ENCODE peak calls at places on chromosome 17, in ten cellular contexts. One of them, this sample, is unnamed.

GRCh38 chr17:41785876-41786226 is 660 bp downstream of the JUP start:
- DNase-seq in NCI-H774: peak; percentile 54
- DNase-seq in activated effector memory CD4-positive, alpha-beta T cell treated with anti-CD3 and anti-CD28 coated beads, Interleukin-2, amount 50 U/mL, for 16 hours: no peak
- DNase-seq in IMR-90: no peak
- DNase-seq in Calu3: peak; percentile 94
- DNase-seq in iPS-NIHi11: no peak
- DNase-seq in kidney tubule cell: peak; percentile 69
- DNase-seq in fibroblast of lung: no peak
- DNase-seq in nephron progenitor cell: no peak
- DNase-seq in stimulated activated CD4-positive, alpha-beta T cell treated with anti-CD3 and anti-CD28 coated beads, Interleukin-4, amount 100 ng/mL, for 4 hours: no peak
- DNase-seq in this sample: no peak

GRCh38 chr17:21689604-21690003 is 2.7 kb upstream of the KCNJ18 start:
- DNase-seq in NCI-H774: no peak
- DNase-seq in activated effector memory CD4-positive, alpha-beta T cell treated with anti-CD3 and anti-CD28 coated beads, Interleukin-2, amount 50 U/mL, for 16 hours: no peak
- DNase-seq in IMR-90: peak; percentile 72
- DNase-seq in Calu3: no peak
- DNase-seq in iPS-NIHi11: no peak
- DNase-seq in kidney tubule cell: peak; percentile 60
- DNase-seq in fibroblast of lung: peak; percentile 88
- DNase-seq in nephron progenitor cell: no peak
- DNase-seq in stimulated activated CD4-positive, alpha-beta T cell treated with anti-CD3 and anti-CD28 coated beads, Interleukin-4, amount 100 ng/mL, for 4 hours: no peak
- DNase-seq in this sample: peak; percentile 89

GRCh38 chr17:49996495-49997255 is 1.7 kb upstream of the DLX3 start:
- DNase-seq in NCI-H774: peak; percentile 30
- DNase-seq in activated effector memory CD4-positive, alpha-beta T cell treated with anti-CD3 and anti-CD28 coated beads, Interleukin-2, amount 50 U/mL, for 16 hours: peak; percentile 91
- DNase-seq in IMR-90: peak; percentile 12
- DNase-seq in Calu3: peak; percentile 85
- DNase-seq in iPS-NIHi11: peak; percentile 83
- DNase-seq in kidney tubule cell: peak; percentile 46
- DNase-seq in fibroblast of lung: peak; percentile 17
- DNase-seq in nephron progenitor cell: peak; percentile 93
- DNase-seq in stimulated activated CD4-positive, alpha-beta T cell treated with anti-CD3 and anti-CD28 coated beads, Interleukin-4, amount 100 ng/mL, for 4 hours: peak; percentile 74
- DNase-seq in this sample: no peak

GRCh38 chr17:39527220-39527813 is 66.0 kb downstream of the CDK12 start:
- DNase-seq in NCI-H774: no peak
- DNase-seq in activated effector memory CD4-positive, alpha-beta T cell treated with anti-CD3 and anti-CD28 coated beads, Interleukin-2, amount 50 U/mL, for 16 hours: no peak
- DNase-seq in IMR-90: no peak
- DNase-seq in Calu3: peak; percentile 72
- DNase-seq in iPS-NIHi11: peak; percentile 37
- DNase-seq in kidney tubule cell: peak; percentile 30
- DNase-seq in fibroblast of lung: peak; percentile 15
- DNase-seq in nephron progenitor cell: no peak
- DNase-seq in stimulated activated CD4-positive, alpha-beta T cell treated with anti-CD3 and anti-CD28 coated beads, Interleukin-4, amount 100 ng/mL, for 4 hours: no peak
- DNase-seq in this sample: no peak

GRCh38 chr17:3754458-3755334 is 31.0 kb downstream of the HASPIN start:
- DNase-seq in NCI-H774: peak; percentile 85
- DNase-seq in activated effector memory CD4-positive, alpha-beta T cell treated with anti-CD3 and anti-CD28 coated beads, Interleukin-2, amount 50 U/mL, for 16 hours: peak; percentile 91
- DNase-seq in IMR-90: no peak
- DNase-seq in Calu3: peak; percentile 94
- DNase-seq in iPS-NIHi11: peak; percentile 98
- DNase-seq in kidney tubule cell: peak; percentile 89
- DNase-seq in fibroblast of lung: no peak
- DNase-seq in nephron progenitor cell: peak; percentile 88
- DNase-seq in stimulated activated CD4-positive, alpha-beta T cell treated with anti-CD3 and anti-CD28 coated beads, Interleukin-4, amount 100 ng/mL, for 4 hours: peak; percentile 66
- DNase-seq in this sample: no peak

GRCh38 chr17:75536401-75536800 is 10.9 kb downstream of the LLGL2 start:
- DNase-seq in NCI-H774: no peak
- DNase-seq in activated effector memory CD4-positive, alpha-beta T cell treated with anti-CD3 and anti-CD28 coated beads, Interleukin-2, amount 50 U/mL, for 16 hours: no peak
- DNase-seq in IMR-90: no peak
- DNase-seq in Calu3: no peak
- DNase-seq in iPS-NIHi11: no peak
- DNase-seq in kidney tubule cell: no peak
- DNase-seq in fibroblast of lung: no peak
- DNase-seq in nephron progenitor cell: no peak
- DNase-seq in stimulated activated CD4-positive, alpha-beta T cell treated with anti-CD3 and anti-CD28 coated beads, Interleukin-4, amount 100 ng/mL, for 4 hours: no peak
- DNase-seq in this sample: no peak

GRCh38 chr17:29149431-29150064 is 30.6 kb downstream of the MYO18A start:
- DNase-seq in NCI-H774: no peak
- DNase-seq in activated effector memory CD4-positive, alpha-beta T cell treated with anti-CD3 and anti-CD28 coated beads, Interleukin-2, amount 50 U/mL, for 16 hours: no peak
- DNase-seq in IMR-90: peak; percentile 36
- DNase-seq in Calu3: no peak
- DNase-seq in iPS-NIHi11: no peak
- DNase-seq in kidney tubule cell: no peak
- DNase-seq in fibroblast of lung: no peak
- DNase-seq in nephron progenitor cell: no peak
- DNase-seq in stimulated activated CD4-positive, alpha-beta T cell treated with anti-CD3 and anti-CD28 coated beads, Interleukin-4, amount 100 ng/mL, for 4 hours: no peak
- DNase-seq in this sample: no peak

GRCh38 chr17:48505788-48506187 is 25.0 kb downstream of the HOXB1 start:
- DNase-seq in NCI-H774: peak; percentile 100
- DNase-seq in activated effector memory CD4-positive, alpha-beta T cell treated with anti-CD3 and anti-CD28 coated beads, Interleukin-2, amount 50 U/mL, for 16 hours: peak; percentile 74
- DNase-seq in IMR-90: peak; percentile 89
- DNase-seq in Calu3: peak; percentile 66
- DNase-seq in iPS-NIHi11: no peak
- DNase-seq in kidney tubule cell: peak; percentile 94
- DNase-seq in fibroblast of lung: peak; percentile 72
- DNase-seq in nephron progenitor cell: no peak
- DNase-seq in stimulated activated CD4-positive, alpha-beta T cell treated with anti-CD3 and anti-CD28 coated beads, Interleukin-4, amount 100 ng/mL, for 4 hours: no peak
- DNase-seq in this sample: no peak

GRCh38 chr17:9958586-9959281 is 53.7 kb upstream of the RCVRN start:
- DNase-seq in NCI-H774: no peak
- DNase-seq in activated effector memory CD4-positive, alpha-beta T cell treated with anti-CD3 and anti-CD28 coated beads, Interleukin-2, amount 50 U/mL, for 16 hours: no peak
- DNase-seq in IMR-90: no peak
- DNase-seq in Calu3: no peak
- DNase-seq in iPS-NIHi11: peak; percentile 66
- DNase-seq in kidney tubule cell: no peak
- DNase-seq in fibroblast of lung: no peak
- DNase-seq in nephron progenitor cell: peak; percentile 46
- DNase-seq in stimulated activated CD4-positive, alpha-beta T cell treated with anti-CD3 and anti-CD28 coated beads, Interleukin-4, amount 100 ng/mL, for 4 hours: no peak
- DNase-seq in this sample: no peak

GRCh38 chr17:77873518-77874302 is 84.8 kb upstream of the TNRC6C start:
- DNase-seq in NCI-H774: no peak
- DNase-seq in activated effector memory CD4-positive, alpha-beta T cell treated with anti-CD3 and anti-CD28 coated beads, Interleukin-2, amount 50 U/mL, for 16 hours: no peak
- DNase-seq in IMR-90: no peak
- DNase-seq in Calu3: no peak
- DNase-seq in iPS-NIHi11: no peak
- DNase-seq in kidney tubule cell: no peak
- DNase-seq in fibroblast of lung: no peak
- DNase-seq in nephron progenitor cell: no peak
- DNase-seq in stimulated activated CD4-positive, alpha-beta T cell treated with anti-CD3 and anti-CD28 coated beads, Interleukin-4, amount 100 ng/mL, for 4 hours: no peak
- DNase-seq in this sample: no peak

GRCh38 chr17:57357392-57357784 is 101.1 kb downstream of the MSI2 start:
- DNase-seq in NCI-H774: peak; percentile 76
- DNase-seq in activated effector memory CD4-positive, alpha-beta T cell treated with anti-CD3 and anti-CD28 coated beads, Interleukin-2, amount 50 U/mL, for 16 hours: no peak
- DNase-seq in IMR-90: no peak
- DNase-seq in Calu3: peak; percentile 67
- DNase-seq in iPS-NIHi11: no peak
- DNase-seq in kidney tubule cell: peak; percentile 96
- DNase-seq in fibroblast of lung: no peak
- DNase-seq in nephron progenitor cell: no peak
- DNase-seq in stimulated activated CD4-positive, alpha-beta T cell treated with anti-CD3 and anti-CD28 coated beads, Interleukin-4, amount 100 ng/mL, for 4 hours: no peak
- DNase-seq in this sample: no peak

GRCh38 chr17:19384723-19385391 is 2.1 kb downstream of the MFAP4 start:
- DNase-seq in NCI-H774: no peak
- DNase-seq in activated effector memory CD4-positive, alpha-beta T cell treated with anti-CD3 and anti-CD28 coated beads, Interleukin-2, amount 50 U/mL, for 16 hours: no peak
- DNase-seq in IMR-90: peak; percentile 91
- DNase-seq in Calu3: no peak
- DNase-seq in iPS-NIHi11: no peak
- DNase-seq in kidney tubule cell: no peak
- DNase-seq in fibroblast of lung: peak; percentile 99
- DNase-seq in nephron progenitor cell: no peak
- DNase-seq in stimulated activated CD4-positive, alpha-beta T cell treated with anti-CD3 and anti-CD28 coated beads, Interleukin-4, amount 100 ng/mL, for 4 hours: no peak
- DNase-seq in this sample: peak; percentile 97

This sample was measured in sigmoid colon.